ENCODE peak calls at places on chromosomes 7 and 10, in five cellular contexts. One of them, this sample, is unnamed.

GRCh38 chr7:66790219-66790618 is 49.7 kb downstream of the RABGEF1 start:
- DNase-seq in suprapubic skin: no peak
- DNase-seq in thyroid gland: no peak
- DNase-seq in uterus: no peak
- DNase-seq in HepG2: no peak
- DNase-seq in this sample: no peak

GRCh38 chr7:121714559-121715303 is 158.2 kb upstream of the PTPRZ1 start:
- DNase-seq in uterus: no peak
- DNase-seq in HepG2: peak
- DNase-seq in thyroid gland: no peak
- DNase-seq in suprapubic skin: no peak
- DNase-seq in this sample: no peak

GRCh38 chr7:376306-376969 is 86.5 kb downstream of the FOXL3 start:
- DNase-seq in uterus: peak
- DNase-seq in suprapubic skin: peak
- DNase-seq in HepG2: no peak
- DNase-seq in thyroid gland: no peak
- DNase-seq in this sample: no peak

GRCh38 chr7:35646289-35647033 is 48.5 kb downstream of the HERPUD2 start:
- DNase-seq in HepG2: no peak
- DNase-seq in suprapubic skin: no peak
- DNase-seq in thyroid gland: no peak
- DNase-seq in uterus: no peak
- DNase-seq in this sample: no peak

GRCh38 chr7:84264341-84264740 is 69.8 kb upstream of the SEMA3A start:
- DNase-seq in thyroid gland: no peak
- DNase-seq in suprapubic skin: no peak
- DNase-seq in HepG2: no peak
- DNase-seq in uterus: no peak
- DNase-seq in this sample: no peak

GRCh38 chr10:60155945-60156683 is 233.6 kb downstream of the ANK3 start:
- DNase-seq in thyroid gland: no peak
- DNase-seq in HepG2: no peak
- DNase-seq in uterus: no peak
- DNase-seq in suprapubic skin: no peak
- DNase-seq in this sample: no peak

GRCh38 chr7:68613405-68613804 is 984.9 kb upstream of the AUTS2 start:
- DNase-seq in HepG2: no peak
- DNase-seq in suprapubic skin: no peak
- DNase-seq in uterus: no peak
- DNase-seq in thyroid gland: peak
- DNase-seq in this sample: no peak

GRCh38 chr7:1247527-1248041 is 14.9 kb downstream of the UNCX start:
- DNase-seq in thyroid gland: no peak
- DNase-seq in suprapubic skin: no peak
- DNase-seq in HepG2: no peak
- DNase-seq in uterus: no peak
- DNase-seq in this sample: no peak

GRCh38 chr10:77834943-77835668 is 91.4 kb downstream of the DLG5 start:
- DNase-seq in thyroid gland: peak
- DNase-seq in HepG2: no peak
- DNase-seq in suprapubic skin: no peak
- DNase-seq in uterus: no peak
- DNase-seq in this sample: no peak

GRCh38 chr7:116277070-116277469 is 66.7 kb downstream of the TES start:
- DNase-seq in thyroid gland: no peak
- DNase-seq in uterus: no peak
- DNase-seq in HepG2: no peak
- DNase-seq in suprapubic skin: no peak
- DNase-seq in this sample: no peak

GRCh38 chr7:8176370-8177081 is 85.4 kb downstream of the ICA1 start:
- DNase-seq in HepG2: no peak
- DNase-seq in thyroid gland: no peak
- DNase-seq in uterus: no peak
- DNase-seq in suprapubic skin: no peak
- DNase-seq in this sample: no peak

GRCh38 chr10:90935581-90936292 is 14.8 kb upstream of the ANKRD1 start:
- DNase-seq in suprapubic skin: no peak
- DNase-seq in HepG2: no peak
- DNase-seq in thyroid gland: no peak
- DNase-seq in uterus: no peak
- DNase-seq in this sample: no peak

GRCh38 chr10:130341325-130341724 is 205.1 kb downstream of the GLRX3 start:
- DNase-seq in suprapubic skin: no peak
- DNase-seq in HepG2: no peak
- DNase-seq in uterus: no peak
- DNase-seq in thyroid gland: no peak
- DNase-seq in this sample: no peak

GRCh38 chr7:98777051-98777450 is 92.8 kb downstream of the TMEM130 start:
- DNase-seq in HepG2: no peak
- DNase-seq in uterus: no peak
- DNase-seq in thyroid gland: no peak
- DNase-seq in suprapubic skin: no peak
- DNase-seq in this sample: no peak

GRCh38 chr7:144483189-144483588 is 79.7 kb upstream of the NOBOX start:
- DNase-seq in uterus: no peak
- DNase-seq in HepG2: no peak
- DNase-seq in thyroid gland: no peak
- DNase-seq in suprapubic skin: no peak
- DNase-seq in this sample: no peak

DNA sequence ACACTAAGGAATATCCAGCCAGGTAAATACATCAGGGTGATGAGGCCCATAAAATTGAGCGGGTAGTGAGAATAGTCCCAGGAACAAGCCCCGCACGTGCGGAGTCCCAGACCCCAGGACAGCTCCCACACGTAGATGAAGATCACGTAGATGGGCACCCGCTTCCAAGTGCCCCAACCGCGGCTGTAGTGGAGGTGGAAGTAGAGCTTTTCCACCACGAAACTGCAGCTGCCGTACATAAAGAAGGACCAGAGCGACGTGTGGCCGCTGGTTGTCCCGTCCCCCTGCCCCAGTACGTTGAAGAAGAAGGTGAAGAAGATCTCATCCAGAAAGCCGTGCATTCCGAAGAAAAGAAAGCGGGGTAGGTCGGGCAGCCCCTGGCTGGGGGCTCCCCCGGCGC is 948 bp downstream of the TMEM229A start:
- DNase-seq in thyroid gland: no peak
- DNase-seq in suprapubic skin: no peak
- DNase-seq in uterus: no peak
- DNase-seq in HepG2: no peak
- DNase-seq in this sample: no peak
- H3K4me3 ChIP-seq in thyroid gland: no peak
- H3K4me3 ChIP-seq in suprapubic skin: peak
- H3K4me3 ChIP-seq in uterus: peak
- H3K4me3 ChIP-seq in HepG2: no peak
- H3K4me3 ChIP-seq in this sample: no peak

DNA sequence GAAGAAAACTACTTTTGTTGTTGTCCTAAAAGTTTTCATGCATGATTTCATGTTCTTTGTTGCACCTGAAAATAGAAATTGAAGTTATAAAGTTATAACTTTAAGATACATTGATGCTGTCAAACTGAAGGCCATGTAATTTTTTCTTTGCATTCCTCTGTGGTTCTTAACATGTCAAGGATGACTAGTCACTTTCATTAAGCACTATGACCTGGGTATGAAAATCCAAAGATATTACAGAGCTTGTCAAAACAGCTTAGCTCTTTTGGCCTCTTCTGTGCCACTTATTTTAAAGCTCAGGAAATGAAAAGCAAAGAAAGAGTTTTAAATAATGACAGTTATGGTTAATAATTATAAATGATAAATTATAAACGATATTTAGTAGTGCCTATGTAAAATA is 241.6 kb upstream of the CACNA2D1 start:
- DNase-seq in HepG2: no peak
- DNase-seq in suprapubic skin: no peak
- DNase-seq in uterus: no peak
- DNase-seq in thyroid gland: no peak
- DNase-seq in this sample: no peak
- TF ChIP-seq POLR2A in HepG2: no peak
- TF ChIP-seq POLR2A in suprapubic skin: no peak
- TF ChIP-seq POLR2A in uterus: no peak
- TF ChIP-seq POLR2A in thyroid gland: no peak
- TF ChIP-seq POLR2A in this sample: no peak

GRCh38 chr7:13725591-13725990 is 263.9 kb downstream of the ETV1 start:
- DNase-seq in suprapubic skin: no peak
- DNase-seq in uterus: no peak
- DNase-seq in thyroid gland: no peak
- DNase-seq in HepG2: no peak
- DNase-seq in this sample: no peak
- TF ChIP-seq CTCF in suprapubic skin: no peak
- TF ChIP-seq CTCF in uterus: no peak
- TF ChIP-seq CTCF in thyroid gland: no peak
- TF ChIP-seq CTCF in HepG2: no peak
- TF ChIP-seq CTCF in this sample: no peak

GRCh38 chr7:128783143-128783799 is 7.7 kb upstream of the OPN1SW start:
- DNase-seq in HepG2: peak
- DNase-seq in suprapubic skin: no peak
- DNase-seq in thyroid gland: peak
- DNase-seq in uterus: peak
- DNase-seq in this sample: no peak
- H3K4me3 ChIP-seq in HepG2: peak
- H3K4me3 ChIP-seq in suprapubic skin: no peak
- H3K4me3 ChIP-seq in thyroid gland: no peak
- H3K4me3 ChIP-seq in uterus: no peak
- H3K4me3 ChIP-seq in this sample: no peak

DNA sequence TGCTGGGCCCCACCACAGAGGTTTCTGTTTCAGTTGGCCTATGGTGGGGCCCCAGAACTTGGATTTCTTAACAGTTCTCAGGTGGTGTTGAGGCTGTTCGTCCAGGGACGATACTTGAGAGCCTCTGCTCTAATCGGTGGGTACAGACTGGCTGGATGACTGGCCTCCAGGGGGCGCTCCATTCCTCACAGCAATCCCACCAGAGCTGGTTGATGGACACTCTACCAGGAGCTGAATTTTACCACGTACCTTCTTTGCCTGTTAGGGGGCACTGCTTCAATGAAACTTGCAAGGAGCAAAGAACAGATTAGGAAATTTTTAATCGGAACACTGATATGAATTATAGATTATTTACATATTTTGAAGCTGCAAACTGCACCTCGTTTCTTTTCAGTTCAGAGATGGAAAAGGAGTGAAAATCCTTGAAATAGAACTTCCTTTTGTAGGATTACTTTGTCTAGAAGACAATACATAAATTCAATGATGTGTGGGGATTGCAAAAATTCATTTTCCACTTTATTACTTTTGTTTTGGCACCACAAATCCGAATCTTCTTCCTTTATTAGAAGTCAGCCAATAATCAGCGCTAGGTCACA is 44.8 kb downstream of the KBTBD2 start:
- DNase-seq in suprapubic skin: peak
- DNase-seq in HepG2: peak
- DNase-seq in thyroid gland: peak
- DNase-seq in uterus: peak
- DNase-seq in this sample: peak
- TF ChIP-seq POLR2A in suprapubic skin: no peak
- TF ChIP-seq POLR2A in HepG2: no peak
- TF ChIP-seq POLR2A in thyroid gland: no peak
- TF ChIP-seq POLR2A in uterus: no peak
- TF ChIP-seq POLR2A in this sample: no peak

DNA sequence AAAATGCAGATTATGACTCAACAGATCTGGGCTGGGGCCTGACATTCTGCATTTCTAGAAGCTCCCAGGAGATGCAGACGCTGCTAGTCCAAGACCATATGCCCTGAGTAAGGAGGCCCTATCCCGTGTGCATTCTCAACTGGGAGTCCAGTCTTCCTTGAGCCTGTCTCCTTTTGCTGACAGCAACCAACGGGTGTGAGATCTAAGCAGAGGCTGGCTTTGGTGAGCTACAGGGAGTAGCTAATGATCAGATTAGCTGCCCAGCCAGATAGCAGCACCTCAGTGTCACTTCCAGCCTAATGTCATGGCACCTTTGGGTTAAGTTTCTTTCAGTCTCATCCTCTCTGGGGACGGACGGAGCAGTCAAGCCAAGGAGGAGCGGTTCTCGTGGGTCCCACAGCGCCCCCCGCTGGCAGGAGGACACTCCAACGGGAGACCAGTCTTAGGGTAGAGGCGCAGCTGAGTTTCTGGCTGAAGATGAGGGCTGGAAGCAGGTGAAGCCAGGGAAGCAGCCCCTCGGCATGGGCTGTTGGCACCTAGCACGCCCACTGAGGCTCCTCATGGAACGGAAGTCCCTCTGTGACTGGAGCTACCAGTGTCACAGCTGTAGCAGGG is 154.0 kb downstream of the CCDC3 start:
- DNase-seq in HepG2: no peak
- DNase-seq in thyroid gland: no peak
- DNase-seq in suprapubic skin: no peak
- DNase-seq in uterus: no peak
- DNase-seq in this sample: peak
- TF ChIP-seq CTCF in HepG2: peak
- TF ChIP-seq CTCF in thyroid gland: no peak
- TF ChIP-seq CTCF in suprapubic skin: no peak
- TF ChIP-seq CTCF in uterus: no peak
- TF ChIP-seq CTCF in this sample: no peak

This sample was measured in lower leg skin.